ENCODE peak calls at places on chromosomes 12 and 14, in seven cellular contexts. P is astrocyte, F is left lung, S is HCT116, Z is endothelial cell of umbilical vein, V is neural progenitor cell, Q is uterus. I is an unnamed sample.

GRCh38 chr14:43140453-43140852 is 1366.6 kb downstream of the FSCB start:
- DNase-seq in P (no peak), F (no peak), S (no peak), Z (no peak), V (no peak), Q (no peak), I (no peak)

GRCh38 chr14:104877806-104878550 is 12.9 kb downstream of the CEP170B start:
- DNase-seq in P (no peak), F (peak; percentile 70), S (no peak), Z (no peak), V (no peak), Q (no peak), I (no peak)

GRCh38 chr12:128789356-128789929 is 34.3 kb downstream of the SLC15A4 start:
- DNase-seq in P (no peak), F (no peak), S (no peak), Z (no peak), V (no peak), Q (no peak), I (no peak)

GRCh38 chr12:31234955-31235867 is 90.7 kb downstream of the SINHCAF start:
- DNase-seq in P (peak; percentile 36), F (no peak), S (peak; percentile 18), Z (peak; percentile 36), V (peak; percentile 73), Q (no peak), I (no peak)

GRCh38 chr14:91796622-91797347 is 64.9 kb upstream of the CATSPERB start:
- DNase-seq in P (peak; percentile 8), F (no peak), S (no peak), Z (no peak), V (no peak), Q (no peak), I (no peak)

GRCh38 chr12:6197996-6198395 is 2.2 kb upstream of the CD9 start:
- DNase-seq in P (no peak), F (peak; percentile 40), S (no peak), Z (no peak), V (peak; percentile 46), Q (peak; percentile 50), I (no peak)

GRCh38 chr14:95941897-95942296 is 65.3 kb downstream of the TUNAR start:
- DNase-seq in P (no peak), F (no peak), S (no peak), Z (no peak), V (no peak), Q (no peak), I (no peak)

GRCh38 chr12:76518699-76519098 is 40.9 kb downstream of the OSBPL8 start:
- DNase-seq in P (no peak), F (no peak), S (no peak), Z (no peak), V (no peak), Q (no peak), I (no peak)

GRCh38 chr12:29743801-29744200 is 39.9 kb downstream of the TMTC1 start:
- DNase-seq in P (peak; percentile 81), F (no peak), S (no peak), Z (peak; percentile 39), V (no peak), Q (no peak), I (no peak)

GRCh38 chr12:65953621-65954020 is 129.3 kb downstream of the HMGA2 start:
- DNase-seq in P (no peak), F (no peak), S (no peak), Z (no peak), V (no peak), Q (no peak), I (no peak)

GRCh38 chr12:107320031-107320928 is 226.9 kb upstream of the CRY1 start:
- DNase-seq in P (peak; percentile 69), F (peak; percentile 88), S (no peak), Z (peak; percentile 14), V (peak; percentile 76), Q (no peak), I (no peak)

GRCh38 chr12:2161478-2161877 is 108.7 kb downstream of the CACNA1C start:
- DNase-seq in P (peak; percentile 74), F (no peak), S (no peak), Z (no peak), V (no peak), Q (peak; percentile 86), I (peak; percentile 67)

GRCh38 chr12:1130164-1130563 is 139.1 kb downstream of the ERC1 start:
- DNase-seq in P (no peak), F (no peak), S (peak; percentile 78), Z (peak; percentile 72), V (no peak), Q (no peak), I (no peak)

GRCh38 chr12:122243965-122244364 is 18.1 kb upstream of the DIABLO start:
- DNase-seq in P (no peak), F (no peak), S (no peak), Z (no peak), V (no peak), Q (no peak), I (no peak)

GRCh38 chr12:125218952-125219351 is 153.7 kb downstream of the AACS start:
- DNase-seq in P (no peak), F (no peak), S (no peak), Z (no peak), V (no peak), Q (no peak), I (no peak)

GRCh38 chr14:88825078-88825458 is 617 bp downstream of the TTC8 start:
- DNase-seq in P (peak; percentile 25), F (no peak), S (no peak), Z (no peak), V (no peak), Q (no peak), I (no peak)

GRCh38 chr12:53825246-53826081 is 73.7 kb upstream of the CISTR start:
- DNase-seq in P (no peak), F (no peak), S (peak; percentile 83), Z (no peak), V (no peak), Q (no peak), I (no peak)

GRCh38 chr12:21656931-21657335 is 709 bp downstream of the LDHB start:
- DNase-seq in P (peak; percentile 41), F (peak; percentile 43), S (peak; percentile 6), Z (peak; percentile 69), V (peak; percentile 31), Q (no peak), I (no peak)

GRCh38 chr14:50784683-50785505 is 46.1 kb downstream of the NIN start:
- DNase-seq in P (no peak), F (peak; percentile 67), S (no peak), Z (no peak), V (peak; percentile 43), Q (no peak), I (no peak)

GRCh38 chr12:63212316-63212715 is 61.3 kb upstream of the AVPR1A start:
- DNase-seq in P (no peak), F (no peak), S (no peak), Z (no peak), V (no peak), Q (no peak), I (no peak)

GRCh38 chr12:6538420-6539275 is 4.3 kb downstream of the GAPDH start:
- DNase-seq in P (peak; percentile 45), F (no peak), S (no peak), Z (no peak), V (no peak), Q (no peak), I (no peak)

GRCh38 chr14:35398095-35398584 is 6.4 kb downstream of the NFKBIA start:
- DNase-seq in P (no peak), F (no peak), S (no peak), Z (peak; percentile 54), V (no peak), Q (peak; percentile 29), I (no peak)
- H3K27ac ChIP-seq in P (no peak overlapping the region), F (peak overlapping the region; percentile 64), S (no peak overlapping the region), Z (no peak overlapping the region), V (no peak overlapping the region), Q (peak overlapping the region; percentile 98), I (peak overlapping the region; percentile 82)

DNA sequence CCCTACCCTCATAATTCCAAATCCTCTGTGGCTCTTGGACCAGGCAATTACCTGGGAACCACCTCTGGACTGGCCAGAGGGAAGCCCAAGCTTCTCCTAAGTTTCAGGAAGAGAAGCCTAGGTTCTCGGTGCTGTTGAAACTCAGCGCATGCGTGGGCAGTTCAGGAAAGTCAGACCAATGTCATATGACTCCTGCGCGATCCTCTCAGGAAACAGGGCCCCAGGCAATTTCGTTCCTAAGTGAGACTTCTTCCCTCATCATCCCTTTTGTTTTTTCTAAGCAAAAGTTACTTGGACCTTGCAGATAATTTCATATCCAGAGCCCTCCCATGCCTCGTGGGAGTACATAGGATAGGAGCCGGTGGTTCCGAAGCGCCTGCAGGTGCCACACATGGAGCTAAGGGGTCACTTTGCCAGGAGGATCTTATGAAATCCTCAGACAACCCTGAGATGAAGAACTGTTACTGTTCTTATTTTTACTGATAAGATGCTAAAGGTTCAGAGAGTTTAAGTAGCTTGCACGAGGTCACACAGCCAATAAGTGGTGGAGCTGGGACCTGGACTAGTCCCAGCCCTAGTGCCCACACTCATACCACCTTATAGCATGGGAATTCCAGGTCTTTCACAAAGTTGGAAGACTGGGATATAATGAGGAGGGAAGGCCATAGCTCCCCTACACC is 168.2 kb downstream of the ZFP36L1 start:
- DNase-seq in P (no peak), F (no peak), S (no peak), Z (no peak), V (no peak), Q (peak; percentile 19), I (peak; percentile 15)
- H3K27ac ChIP-seq in P (no peak overlapping the region), F (no peak overlapping the region), S (no peak overlapping the region), Z (no peak overlapping the region), V (no peak overlapping the region), Q (peak overlapping the region; percentile 86), I (no peak overlapping the region)

GRCh38 chr12:7872565-7873304 is at the start of gene SLC2A14:
- DNase-seq in P (no peak), F (no peak), S (no peak), Z (no peak), V (no peak), Q (no peak), I (no peak)

GRCh38 chr12:7864751-7865150 is 8.0 kb downstream of the SLC2A14 start:
- DNase-seq in P (no peak), F (no peak), S (no peak), Z (no peak), V (no peak), Q (no peak), I (no peak)

GRCh38 chr12:7868391-7868790 is 4.3 kb downstream of the SLC2A14 start:
- DNase-seq in P (peak; percentile 29), F (no peak), S (no peak), Z (no peak), V (no peak), Q (no peak), I (no peak)

GRCh38 chr12:7870335-7870734 is 2.4 kb downstream of the SLC2A14 start:
- DNase-seq in P (no peak), F (no peak), S (no peak), Z (no peak), V (no peak), Q (no peak), I (no peak)

DNA sequence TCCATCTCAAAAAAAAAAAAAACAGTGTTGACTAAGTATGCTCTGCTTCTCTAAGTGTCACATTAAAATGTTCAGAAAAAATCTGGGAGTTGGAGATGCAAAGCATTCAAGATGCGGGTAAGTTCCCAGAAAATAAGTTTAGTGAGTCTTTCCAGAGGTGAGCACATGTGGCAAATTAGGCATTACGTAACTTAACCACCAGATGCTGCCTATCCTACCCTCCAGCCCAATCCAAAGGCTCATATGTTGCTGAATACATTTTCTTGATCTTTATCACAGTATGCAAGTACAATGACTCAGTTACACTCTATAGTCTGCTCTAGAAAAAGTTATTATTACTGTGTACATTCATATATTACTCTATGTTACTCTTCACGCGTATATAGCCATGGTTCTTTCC is 3.6 kb downstream of the SLC2A14 start:
- DNase-seq in P (peak; percentile 37), F (no peak), S (no peak), Z (no peak), V (no peak), Q (no peak), I (no peak)
- H3K27ac ChIP-seq in P (no peak overlapping the region), F (no peak overlapping the region), S (no peak overlapping the region), Z (no peak overlapping the region), V (no peak overlapping the region), Q (no peak overlapping the region), I (no peak overlapping the region)

GRCh38 chr12:87323369-87323768 is 705.8 kb downstream of the C12orf50 start:
- DNase-seq in P (peak; percentile 97), F (no peak), S (no peak), Z (peak; percentile 91), V (no peak), Q (no peak), I (no peak)
- H3K27ac ChIP-seq in P (no peak overlapping the region), F (no peak overlapping the region), S (no peak overlapping the region), Z (peak overlapping the region; percentile 66), V (no peak overlapping the region), Q (no peak overlapping the region), I (no peak overlapping the region)

I was measured in breast epithelium.